ENCODE peak calls at places on chromosomes 4 and X, in five cellular contexts. X is psoas muscle, V is GM20000, J is A549, R is CD14-positive monocyte. W is an unnamed sample.

GRCh38 chr4:135718019-135718418 is 1516.4 kb upstream of the PABPC4L start:
- DNase-seq in R (no peak), V (no peak), J (no peak), X (no peak), W (no peak)

GRCh38 chr4:22668301-22668700 is 24.4 kb upstream of the GBA3 start:
- DNase-seq in R (no peak), J (no peak), X (no peak), V (no peak), W (no peak)

GRCh38 chr4:107258359-107258758 is 222.2 kb upstream of the DKK2 start:
- DNase-seq in X (no peak), R (no peak), V (no peak), J (no peak), W (peak)

GRCh38 chr4:87805971-87806370 is 6.6 kb downstream of the IBSP start:
- DNase-seq in X (no peak), J (no peak), V (no peak), R (no peak), W (no peak)

GRCh38 chr4:165207431-165208321 is at the start of gene KLHL2:
- DNase-seq in R (peak), X (peak), J (peak), V (peak), W (peak)

GRCh38 chr4:39410415-39410814 is 3.7 kb downstream of the KLB start:
- DNase-seq in V (no peak), J (peak), X (no peak), R (no peak), W (no peak)

GRCh38 chr4:164700471-164700870 is 53.5 kb upstream of the SMIM31 start:
- DNase-seq in R (no peak), J (peak), V (peak), X (no peak), W (no peak)

GRCh38 chrX:111169141-111169540 is 73.2 kb downstream of the PAK3 start:
- DNase-seq in R (no peak), X (no peak), V (no peak), J (no peak), W (no peak)

GRCh38 chrX:15146515-15146914 is 123.4 kb downstream of the ASB9 start:
- DNase-seq in V (no peak), R (no peak), J (peak), X (no peak), W (no peak)

GRCh38 chrX:149829751-149830191 is 48.0 kb downstream of the MAGEA9 start:
- DNase-seq in X (no peak), V (no peak), J (no peak), R (no peak), W (no peak)

GRCh38 chr4:58274553-58274952 is 1164.4 kb upstream of the IGFBP7 start:
- DNase-seq in V (no peak), J (peak), X (no peak), R (no peak), W (no peak)

GRCh38 chr4:165974647-165975335 is 101.8 kb downstream of the TLL1 start:
- DNase-seq in R (no peak), J (no peak), X (no peak), V (no peak), W (no peak)

GRCh38 chr4:177239475-177239874 is 70.2 kb upstream of the NEIL3 start:
- DNase-seq in R (no peak), J (no peak), V (no peak), X (no peak), W (no peak)

GRCh38 chr4:166078383-166078782 is 205.3 kb downstream of the TLL1 start:
- DNase-seq in J (no peak), V (no peak), R (no peak), X (no peak), W (no peak)

GRCh38 chr4:71456841-71457240 is 118.0 kb downstream of the SLC4A4 start:
- DNase-seq in J (peak), R (no peak), X (no peak), V (no peak), W (no peak)

GRCh38 chr4:187739771-187740170 is 255.8 kb upstream of the ZFP42 start:
- DNase-seq in J (peak), R (no peak), X (no peak), V (no peak), W (no peak)

GRCh38 chr4:84085986-84086385 is 413.1 kb downstream of the NKX6-1 start:
- DNase-seq in R (no peak), X (no peak), J (no peak), V (no peak), W (no peak)

GRCh38 chrX:110836982-110837381 is 41.4 kb upstream of the CHRDL1 start:
- DNase-seq in R (no peak), V (no peak), J (no peak), X (no peak), W (no peak)

GRCh38 chrX:104488811-104489210 is 77.2 kb upstream of the IL1RAPL2 start:
- DNase-seq in R (no peak), V (no peak), J (no peak), X (no peak), W (no peak)

GRCh38 chr4:184331155-184331995 is 113.7 kb upstream of the ENPP6 start:
- DNase-seq in V (no peak), J (no peak), R (no peak), X (no peak), W (no peak)

GRCh38 chr4:68021185-68021584 is 57.9 kb upstream of the TMPRSS11A start:
- DNase-seq in J (no peak), R (no peak), X (no peak), V (no peak), W (no peak)

GRCh38 chr4:55312491-55313101 is 33.4 kb upstream of the SRD5A3 start:
- DNase-seq in J (peak), V (peak), R (no peak), X (no peak), W (no peak)

GRCh38 chr4:7295917-7296660 is 103.8 kb downstream of the SORCS2 start:
- DNase-seq in J (peak), R (no peak), V (peak), X (peak), W (no peak)

GRCh38 chr4:140372607-140373327 is 679 bp upstream of the SCOC start:
- DNase-seq in R (no peak), V (peak), J (peak), X (no peak), W (no peak)

GRCh38 chr4:188372051-188372450 is 232.8 kb downstream of the TRIML1 start:
- DNase-seq in X (no peak), V (no peak), R (no peak), J (no peak), W (no peak)

GRCh38 chrX:10379848-10380247 is 223.1 kb downstream of the CLCN4 start:
- DNase-seq in J (no peak), X (no peak), V (no peak), R (no peak), W (no peak)

GRCh38 chr4:56099378-56099786 is 150.6 kb downstream of the CEP135 start:
- DNase-seq in J (no peak), X (no peak), R (no peak), V (no peak), W (no peak)

GRCh38 chr4:8294036-8294435 is 24.5 kb downstream of the HTRA3 start:
- DNase-seq in R (peak), J (no peak), V (no peak), X (peak), W (peak)

GRCh38 chrX:74061879-74062278 is 242.1 kb upstream of the ZCCHC13 start:
- DNase-seq in V (no peak), J (no peak), R (no peak), X (no peak), W (no peak)

GRCh38 chr4:147479817-147480216 is 1.1 kb upstream of the EDNRA start:
- DNase-seq in R (no peak), J (no peak), X (no peak), V (no peak), W (no peak)

GRCh38 chr4:168654206-168655174 is 157.6 kb downstream of the PALLD start:
- DNase-seq in J (no peak), V (no peak), R (no peak), X (no peak), W (no peak)

GRCh38 chr4:109548655-109549054 is 11.4 kb upstream of the MCUB start:
- DNase-seq in X (no peak), R (peak), J (no peak), V (no peak), W (no peak)

GRCh38 chrX:29431895-29432294 is 783.5 kb upstream of the MAGEB2 start:
- DNase-seq in V (no peak), J (no peak), R (no peak), X (no peak), W (no peak)

GRCh38 chr4:176357359-176358082 is 37.8 kb downstream of the SPCS3 start:
- DNase-seq in R (no peak), J (no peak), V (peak), X (no peak), W (no peak)

GRCh38 chrX:137926090-137926489 is 360.2 kb downstream of the ZIC3 start:
- DNase-seq in R (no peak), V (no peak), J (peak), X (no peak), W (no peak)
- TF ChIP-seq CTCF in R (no peak), V (no peak), J (peak), X (peak), W (peak)

DNA sequence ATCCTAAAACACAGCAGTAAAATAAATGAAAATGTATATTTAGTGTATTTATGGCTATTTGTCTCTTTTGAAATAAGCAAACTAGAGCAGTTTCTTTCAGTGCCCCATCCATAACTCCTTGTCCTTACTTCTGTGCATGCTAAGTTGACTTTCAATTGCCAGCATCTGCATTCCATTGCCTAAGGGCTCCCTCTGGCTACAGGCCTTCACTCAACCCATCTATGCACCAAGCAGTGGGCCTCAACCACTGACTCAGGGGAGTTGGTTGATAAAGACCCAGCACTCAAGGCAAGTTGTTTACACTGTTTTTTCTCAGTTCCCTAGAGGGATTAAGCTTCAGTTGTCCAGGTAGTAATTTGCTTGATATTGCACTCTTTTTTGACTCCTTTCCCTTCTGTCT is 265.7 kb downstream of the IQCM start:
- DNase-seq in X (no peak), J (peak), R (no peak), V (no peak), W (no peak)
- TF ChIP-seq CTCF in X (no peak), J (no peak), R (no peak), V (no peak), W (peak)

GRCh38 chrX:134727363-134727762 is 69.1 kb upstream of the PLAC1 start:
- DNase-seq in V (no peak), J (peak), R (no peak), X (no peak), W (no peak)
- TF ChIP-seq CTCF in V (no peak), J (peak), R (no peak), X (no peak), W (no peak)

DNA sequence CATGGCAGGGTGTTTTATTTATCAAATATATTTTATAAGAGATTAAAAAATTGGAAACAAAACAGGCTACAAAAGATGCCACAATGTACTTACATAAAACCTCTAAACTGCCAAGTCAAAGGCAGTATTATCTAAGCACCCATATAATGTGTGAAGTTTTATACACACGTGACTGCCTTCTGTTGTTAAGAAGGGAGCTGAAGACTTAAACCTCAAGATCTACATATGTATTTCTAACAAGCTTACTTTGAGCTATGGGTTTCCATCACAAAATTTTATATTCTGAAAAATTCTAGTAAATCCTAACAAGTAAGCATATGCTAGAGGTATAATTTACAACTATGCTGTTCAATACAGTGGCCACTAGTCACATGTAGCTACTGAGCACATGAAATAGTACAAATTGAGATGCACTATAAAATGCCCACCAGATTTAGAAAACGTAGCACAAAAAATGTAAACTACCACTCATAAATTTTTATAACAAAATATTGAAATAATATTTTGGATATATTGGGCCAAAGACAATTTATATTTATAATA is 9.8 kb downstream of the ATP8A1 start:
- DNase-seq in R (no peak), V (no peak), X (no peak), J (no peak), W (no peak)
- TF ChIP-seq CTCF in R (no peak), V (no peak), X (no peak), J (no peak), W (no peak)

GRCh38 chr4:154928640-154929257 is 147.7 kb downstream of the RBM46 start:
- DNase-seq in V (no peak), R (no peak), X (no peak), J (peak), W (no peak)
- TF ChIP-seq CTCF in V (no peak), R (no peak), X (no peak), J (peak), W (peak)

DNA sequence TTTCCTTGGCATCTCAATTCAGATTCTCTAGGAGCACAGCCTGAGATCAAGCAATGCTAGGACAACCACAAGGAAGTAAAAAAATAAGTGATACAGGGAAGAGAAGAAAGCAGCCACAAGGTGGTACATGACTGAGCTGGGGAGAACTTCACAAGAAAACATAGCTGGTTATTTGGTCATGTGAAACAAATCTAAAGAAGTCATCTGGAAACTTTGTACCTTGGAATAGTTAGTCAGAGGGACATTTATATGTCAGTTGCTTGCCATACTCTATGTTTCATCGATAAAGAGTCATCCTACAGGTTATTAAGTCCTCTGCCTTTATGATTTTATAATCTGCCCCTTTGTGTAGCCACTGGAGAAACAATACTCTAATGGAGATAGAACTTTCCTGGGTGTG is 575.1 kb downstream of the IL15 start:
- DNase-seq in X (no peak), J (peak), V (no peak), R (no peak), W (no peak)
- TF ChIP-seq CTCF in X (no peak), J (no peak), V (no peak), R (no peak), W (no peak)

W was measured in RWPE2.